ENCODE peak calls at places on chromosomes 7 and 10, in four cellular contexts. J is A549, Z is ovary, T is body of pancreas. F is an unnamed sample.

GRCh38 chr7:84022686-84023308 is 171.8 kb downstream of the SEMA3A start:
- DNase-seq in J (peak), Z (no peak), T (no peak), F (no peak)

GRCh38 chr10:104022020-104022419 is 55.1 kb downstream of the SLK start:
- DNase-seq in J (no peak), Z (no peak), T (no peak), F (no peak)

GRCh38 chr7:135650831-135651573 is 11.3 kb upstream of the STMP1 start:
- DNase-seq in J (no peak), Z (no peak), T (peak), F (no peak)

GRCh38 chr10:110535958-110536891 is 31.3 kb upstream of the SMC3 start:
- DNase-seq in J (no peak), Z (no peak), T (peak), F (peak)

GRCh38 chr7:71206183-71206582 is 74.2 kb downstream of the GALNT17 start:
- DNase-seq in J (no peak), Z (no peak), T (no peak), F (no peak)

GRCh38 chr10:70324341-70324861 is 40.6 kb upstream of the NPFFR1 start:
- DNase-seq in J (no peak), Z (no peak), T (no peak), F (no peak)

GRCh38 chr7:75772081-75773077 is at the start of gene CCL26:
- DNase-seq in J (peak), Z (peak), T (peak), F (no peak)

GRCh38 chr7:157012113-157012547 is 1.7 kb upstream of the MNX1 start:
- DNase-seq in J (no peak), Z (no peak), T (no peak), F (no peak)

GRCh38 chr10:54477738-54478137 is 323.3 kb downstream of the PCDH15 start:
- DNase-seq in J (no peak), Z (no peak), T (no peak), F (no peak)

GRCh38 chr7:134639061-134639460 is 7.6 kb upstream of the BPGM start:
- DNase-seq in J (no peak), Z (no peak), T (no peak), F (no peak)

GRCh38 chr10:30818010-30818660 is 188.6 kb upstream of the LYZL2 start:
- DNase-seq in J (no peak), Z (peak), T (peak), F (peak)

GRCh38 chr7:154503962-154504550 is 451.9 kb downstream of the DPP6 start:
- DNase-seq in J (peak), Z (no peak), T (no peak), F (no peak)

GRCh38 chr7:5629941-5630340 is 151.5 kb downstream of the RNF216 start:
- DNase-seq in J (no peak), Z (no peak), T (no peak), F (peak)

GRCh38 chr7:4066206-4066605 is 615.9 kb upstream of the FOXK1 start:
- DNase-seq in J (no peak), Z (no peak), T (no peak), F (no peak)

GRCh38 chr10:99966306-99966705 is 43.4 kb downstream of the DNMBP start:
- DNase-seq in J (peak), Z (no peak), T (no peak), F (no peak)

GRCh38 chr7:95303501-95303900 is 20.8 kb downstream of the PON1 start:
- DNase-seq in J (no peak), Z (no peak), T (no peak), F (no peak)

GRCh38 chr7:21086688-21087087 is 300.0 kb upstream of the SP8 start:
- DNase-seq in J (no peak), Z (no peak), T (peak), F (no peak)

GRCh38 chr7:13036256-13036765 is 348.9 kb downstream of the ARL4A start:
- DNase-seq in J (no peak), Z (no peak), T (no peak), F (no peak)

GRCh38 chr10:73785721-73786511 is 510 bp downstream of the ZSWIM8 start:
- DNase-seq in J (no peak), Z (no peak), T (peak), F (peak)

GRCh38 chr10:85635650-85636049 is 730.9 kb downstream of the GRID1 start:
- DNase-seq in J (no peak), Z (no peak), T (no peak), F (no peak)

GRCh38 chr7:47651355-47652317 is 69.7 kb upstream of the TNS3 start:
- DNase-seq in J (peak), Z (no peak), T (no peak), F (no peak)

GRCh38 chr10:63409465-63410027 is 56.2 kb downstream of the JMJD1C start:
- DNase-seq in J (no peak), Z (no peak), T (no peak), F (no peak)

GRCh38 chr7:156374335-156374734 is 266.2 kb upstream of the RNF32 start:
- DNase-seq in J (no peak), Z (no peak), T (no peak), F (no peak)

GRCh38 chr10:75179657-75180177 is 30.9 kb upstream of the VDAC2 start:
- DNase-seq in J (no peak), Z (no peak), T (no peak), F (no peak)

GRCh38 chr7:27091936-27092752 is 3.7 kb downstream of the HOXA1 start:
- DNase-seq in J (no peak), Z (no peak), T (no peak), F (no peak)

GRCh38 chr10:119270893-119271361 is 63.6 kb downstream of the GRK5 start:
- DNase-seq in J (peak), Z (peak), T (peak), F (peak)

GRCh38 chr7:106068986-106069385 is 43.1 kb downstream of the SYPL1 start:
- DNase-seq in J (no peak), Z (no peak), T (no peak), F (no peak)

GRCh38 chr7:18320971-18321567 is 174.5 kb upstream of the HDAC9 start:
- DNase-seq in J (peak), Z (no peak), T (peak), F (no peak)

GRCh38 chr10:101710064-101710695 is 15.2 kb upstream of the FBXW4 start:
- DNase-seq in J (no peak), Z (no peak), T (no peak), F (no peak)

GRCh38 chr7:140653319-140654108 is 12.9 kb upstream of the DENND2A start:
- DNase-seq in J (peak), Z (peak), T (peak), F (peak)

GRCh38 chr7:47327306-47327697 is 254.6 kb downstream of the TNS3 start:
- DNase-seq in J (no peak), Z (no peak), T (no peak), F (no peak)

GRCh38 chr10:47372726-47373125 is 11.4 kb downstream of the ZNF488 start:
- DNase-seq in J (no peak), Z (no peak), T (no peak), F (peak)

GRCh38 chr7:158428842-158429753 is 158.5 kb downstream of the PTPRN2 start:
- DNase-seq in J (no peak), Z (no peak), T (no peak), F (peak)

GRCh38 chr10:34995925-34996324 is 94.2 kb downstream of the CUL2 start:
- DNase-seq in J (no peak), Z (no peak), T (no peak), F (no peak)

GRCh38 chr7:116802784-116803183 is 59.6 kb upstream of the CAPZA2 start:
- DNase-seq in J (peak), Z (no peak), T (peak), F (no peak)

GRCh38 chr10:62620491-62620890 is 184.0 kb upstream of the ADO start:
- DNase-seq in J (no peak), Z (no peak), T (peak), F (no peak)

GRCh38 chr7:22348379-22348778 is 8.6 kb downstream of the RAPGEF5 start:
- DNase-seq in J (no peak), Z (no peak), T (no peak), F (no peak)

GRCh38 chr7:22351878-22352277 is 5.1 kb downstream of the RAPGEF5 start:
- DNase-seq in J (no peak), Z (no peak), T (no peak), F (no peak)

GRCh38 chr7:22352812-22353340 is 4.1 kb downstream of the RAPGEF5 start:
- DNase-seq in J (no peak), Z (no peak), T (no peak), F (no peak)

GRCh38 chr7:22351329-22351692 is 5.6 kb downstream of the RAPGEF5 start:
- DNase-seq in J (no peak), Z (no peak), T (no peak), F (no peak)

GRCh38 chr7:22350466-22351328 is 6.3 kb downstream of the RAPGEF5 start:
- DNase-seq in J (no peak), Z (no peak), T (peak), F (no peak)
- TF ChIP-seq POLR2A in J (no peak), Z (no peak), T (no peak), F (no peak)

GRCh38 chr7:121562274-121562673 is 166.2 kb upstream of the FAM3C start:
- DNase-seq in J (no peak), Z (no peak), T (no peak), F (no peak)

GRCh38 chr7:121558288-121558687 is 162.2 kb upstream of the FAM3C start:
- DNase-seq in J (no peak), Z (no peak), T (no peak), F (no peak)

GRCh38 chr7:121561717-121562116 is 165.6 kb upstream of the FAM3C start:
- DNase-seq in J (no peak), Z (no peak), T (no peak), F (no peak)

GRCh38 chr7:121555558-121555957 is 159.4 kb upstream of the FAM3C start:
- DNase-seq in J (no peak), Z (no peak), T (no peak), F (no peak)

GRCh38 chr7:121557034-121557892 is 161.2 kb upstream of the FAM3C start:
- DNase-seq in J (no peak), Z (no peak), T (no peak), F (no peak)
- TF ChIP-seq CTCF in J (no peak), Z (no peak), T (no peak), F (no peak)

GRCh38 chr10:95333997-95334792 is 43.4 kb upstream of the PDLIM1 start:
- DNase-seq in J (peak), Z (peak), T (peak), F (no peak)
- TF ChIP-seq POLR2A in J (no peak), Z (no peak), T (no peak), F (no peak)

GRCh38 chr10:17227367-17228080 is 517 bp upstream of the VIM start:
- DNase-seq in J (peak), Z (no peak), T (no peak), F (no peak)
- TF ChIP-seq CTCF in J (peak), Z (peak), T (no peak), F (peak)

GRCh38 chr10:58384999-58385783 is at the start of gene TFAM:
- DNase-seq in J (peak), Z (peak), T (peak), F (peak)
- TF ChIP-seq POLR2A in J (peak), Z (peak), T (peak), F (no peak)

DNA sequence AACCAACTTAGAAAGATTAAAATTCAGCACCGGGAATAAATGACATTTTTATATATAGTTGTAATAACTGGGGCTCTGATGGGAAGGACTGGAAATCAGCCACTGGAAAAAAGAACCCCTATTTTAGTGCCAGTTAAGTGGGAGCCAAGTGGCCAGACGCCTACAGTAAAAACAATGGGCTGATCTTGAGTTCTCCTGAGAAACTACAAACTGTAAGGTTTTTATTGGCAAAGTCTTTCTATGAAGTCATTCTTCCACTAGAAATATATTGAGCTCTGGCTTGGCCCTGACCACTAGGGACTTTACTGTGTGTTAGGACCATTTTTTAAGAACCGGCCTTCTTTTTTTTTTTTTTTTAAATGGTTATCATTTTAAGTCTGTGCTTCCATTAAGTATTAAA is 79.6 kb downstream of the ZNF22 start:
- DNase-seq in J (no peak), Z (no peak), T (no peak), F (no peak)
- TF ChIP-seq CTCF in J (no peak), Z (no peak), T (no peak), F (no peak)

GRCh38 chr7:816751-817671 is 15.3 kb upstream of the SUN1 start:
- DNase-seq in J (peak), Z (no peak), T (no peak), F (peak)
- TF ChIP-seq POLR2A in J (no peak), Z (no peak), T (peak), F (no peak)

GRCh38 chr10:102752934-102753664 is 9.4 kb downstream of the WBP1L start:
- DNase-seq in J (peak), Z (peak), T (peak), F (peak)
- TF ChIP-seq CTCF in J (peak), Z (peak), T (peak), F (no peak)

GRCh38 chr7:112448891-112449290 is 1.4 kb upstream of the IFRD1 start:
- DNase-seq in J (no peak), Z (no peak), T (no peak), F (no peak)

GRCh38 chr7:112449902-112450806 is at the start of gene IFRD1:
- DNase-seq in J (peak), Z (peak), T (peak), F (peak)

GRCh38 chr7:112452102-112452888 is 2.0 kb downstream of the IFRD1 start:
- DNase-seq in J (peak), Z (peak), T (peak), F (no peak)

GRCh38 chr7:112449353-112449752 is 907 bp upstream of the IFRD1 start:
- DNase-seq in J (peak), Z (no peak), T (peak), F (no peak)

GRCh38 chr7:112450807-112451661 is 774 bp downstream of the IFRD1 start:
- DNase-seq in J (peak), Z (peak), T (peak), F (peak)
- TF ChIP-seq POLR2A in J (no peak), Z (peak), T (no peak), F (no peak)

F was measured in spleen.